ENCODE peak calls at places on chromosomes 3 and 15, in ten cellular contexts. One of them, this sample, is unnamed.
A peak's percentile ranks its signal among the peaks of the same experiment; 100 is the strongest.

GRCh38 chr3:11136871-11137626 is 17.2 kb upstream of the HRH1 start:
- DNase-seq in naive B cell: no peak
- DNase-seq in posterior vena cava: peak; percentile 92
- DNase-seq in activated CD4-positive, CD25-positive, alpha-beta regulatory T cell treated with anti-CD3 and anti-CD28 coated beads, Interleukin-2, amount 50 U/mL, for 16 hours: no peak
- DNase-seq in T-cell: no peak
- DNase-seq in CD4-positive, alpha-beta T cell: no peak
- DNase-seq in NCI-H1092: no peak
- DNase-seq in H54: peak; percentile 92
- DNase-seq in activated CD8-positive, alpha-beta memory T cell treated with anti-CD3 and anti-CD28 coated beads, Interleukin-2, amount 10 ng/mL, durations not matched to agents 7 days and 5 days: no peak
- DNase-seq in kidney: peak; percentile 87
- DNase-seq in this sample: no peak

GRCh38 chr15:70379134-70379533 is 281.4 kb upstream of the TLE3 start:
- DNase-seq in H54: no peak
- DNase-seq in T-cell: no peak
- DNase-seq in kidney: no peak
- DNase-seq in posterior vena cava: peak; percentile 34
- DNase-seq in CD4-positive, alpha-beta T cell: no peak
- DNase-seq in activated CD4-positive, CD25-positive, alpha-beta regulatory T cell treated with anti-CD3 and anti-CD28 coated beads, Interleukin-2, amount 50 U/mL, for 16 hours: no peak
- DNase-seq in activated CD8-positive, alpha-beta memory T cell treated with anti-CD3 and anti-CD28 coated beads, Interleukin-2, amount 10 ng/mL, durations not matched to agents 7 days and 5 days: no peak
- DNase-seq in naive B cell: no peak
- DNase-seq in NCI-H1092: no peak
- DNase-seq in this sample: no peak

GRCh38 chr15:30791239-30791638 is 112.5 kb upstream of the FAN1 start:
- DNase-seq in T-cell: no peak
- DNase-seq in activated CD4-positive, CD25-positive, alpha-beta regulatory T cell treated with anti-CD3 and anti-CD28 coated beads, Interleukin-2, amount 50 U/mL, for 16 hours: no peak
- DNase-seq in H54: peak; percentile 12
- DNase-seq in NCI-H1092: no peak
- DNase-seq in naive B cell: no peak
- DNase-seq in CD4-positive, alpha-beta T cell: no peak
- DNase-seq in kidney: peak; percentile 34
- DNase-seq in posterior vena cava: peak; percentile 40
- DNase-seq in activated CD8-positive, alpha-beta memory T cell treated with anti-CD3 and anti-CD28 coated beads, Interleukin-2, amount 10 ng/mL, durations not matched to agents 7 days and 5 days: no peak
- DNase-seq in this sample: no peak

GRCh38 chr3:27696906-27697305 is 25.2 kb downstream of the EOMES start:
- DNase-seq in kidney: no peak
- DNase-seq in NCI-H1092: no peak
- DNase-seq in CD4-positive, alpha-beta T cell: no peak
- DNase-seq in activated CD4-positive, CD25-positive, alpha-beta regulatory T cell treated with anti-CD3 and anti-CD28 coated beads, Interleukin-2, amount 50 U/mL, for 16 hours: no peak
- DNase-seq in activated CD8-positive, alpha-beta memory T cell treated with anti-CD3 and anti-CD28 coated beads, Interleukin-2, amount 10 ng/mL, durations not matched to agents 7 days and 5 days: no peak
- DNase-seq in posterior vena cava: no peak
- DNase-seq in H54: no peak
- DNase-seq in naive B cell: no peak
- DNase-seq in T-cell: no peak
- DNase-seq in this sample: no peak

GRCh38 chr15:70301396-70301795 is 203.7 kb upstream of the TLE3 start:
- DNase-seq in naive B cell: no peak
- DNase-seq in H54: no peak
- DNase-seq in posterior vena cava: no peak
- DNase-seq in CD4-positive, alpha-beta T cell: no peak
- DNase-seq in activated CD4-positive, CD25-positive, alpha-beta regulatory T cell treated with anti-CD3 and anti-CD28 coated beads, Interleukin-2, amount 50 U/mL, for 16 hours: no peak
- DNase-seq in activated CD8-positive, alpha-beta memory T cell treated with anti-CD3 and anti-CD28 coated beads, Interleukin-2, amount 10 ng/mL, durations not matched to agents 7 days and 5 days: no peak
- DNase-seq in T-cell: no peak
- DNase-seq in NCI-H1092: no peak
- DNase-seq in kidney: no peak
- DNase-seq in this sample: no peak

GRCh38 chr15:89462198-89462912 is 34.0 kb downstream of the RHCG start:
- DNase-seq in posterior vena cava: peak; percentile 24
- DNase-seq in activated CD8-positive, alpha-beta memory T cell treated with anti-CD3 and anti-CD28 coated beads, Interleukin-2, amount 10 ng/mL, durations not matched to agents 7 days and 5 days: no peak
- DNase-seq in T-cell: no peak
- DNase-seq in NCI-H1092: no peak
- DNase-seq in kidney: peak; percentile 8
- DNase-seq in CD4-positive, alpha-beta T cell: no peak
- DNase-seq in activated CD4-positive, CD25-positive, alpha-beta regulatory T cell treated with anti-CD3 and anti-CD28 coated beads, Interleukin-2, amount 50 U/mL, for 16 hours: no peak
- DNase-seq in naive B cell: no peak
- DNase-seq in H54: peak; percentile 34
- DNase-seq in this sample: no peak

GRCh38 chr3:51268132-51268531 is 117.0 kb upstream of the MANF start:
- DNase-seq in CD4-positive, alpha-beta T cell: no peak
- DNase-seq in activated CD8-positive, alpha-beta memory T cell treated with anti-CD3 and anti-CD28 coated beads, Interleukin-2, amount 10 ng/mL, durations not matched to agents 7 days and 5 days: no peak
- DNase-seq in naive B cell: no peak
- DNase-seq in NCI-H1092: no peak
- DNase-seq in H54: no peak
- DNase-seq in T-cell: no peak
- DNase-seq in kidney: no peak
- DNase-seq in posterior vena cava: no peak
- DNase-seq in activated CD4-positive, CD25-positive, alpha-beta regulatory T cell treated with anti-CD3 and anti-CD28 coated beads, Interleukin-2, amount 50 U/mL, for 16 hours: no peak
- DNase-seq in this sample: no peak

GRCh38 chr15:66210684-66211083 is 42.9 kb downstream of the MEGF11 start:
- DNase-seq in H54: no peak
- DNase-seq in kidney: no peak
- DNase-seq in CD4-positive, alpha-beta T cell: no peak
- DNase-seq in activated CD8-positive, alpha-beta memory T cell treated with anti-CD3 and anti-CD28 coated beads, Interleukin-2, amount 10 ng/mL, durations not matched to agents 7 days and 5 days: no peak
- DNase-seq in posterior vena cava: peak; percentile 17
- DNase-seq in activated CD4-positive, CD25-positive, alpha-beta regulatory T cell treated with anti-CD3 and anti-CD28 coated beads, Interleukin-2, amount 50 U/mL, for 16 hours: no peak
- DNase-seq in NCI-H1092: no peak
- DNase-seq in naive B cell: no peak
- DNase-seq in T-cell: no peak
- DNase-seq in this sample: no peak

GRCh38 chr15:40872791-40873526 is 1.1 kb downstream of the RHOV start:
- DNase-seq in activated CD4-positive, CD25-positive, alpha-beta regulatory T cell treated with anti-CD3 and anti-CD28 coated beads, Interleukin-2, amount 50 U/mL, for 16 hours: no peak
- DNase-seq in NCI-H1092: no peak
- DNase-seq in kidney: peak; percentile 60
- DNase-seq in H54: no peak
- DNase-seq in activated CD8-positive, alpha-beta memory T cell treated with anti-CD3 and anti-CD28 coated beads, Interleukin-2, amount 10 ng/mL, durations not matched to agents 7 days and 5 days: no peak
- DNase-seq in posterior vena cava: peak; percentile 43
- DNase-seq in T-cell: no peak
- DNase-seq in naive B cell: no peak
- DNase-seq in CD4-positive, alpha-beta T cell: no peak
- DNase-seq in this sample: no peak

GRCh38 chr3:100761211-100761921 is 52.1 kb downstream of the TFG start:
- DNase-seq in T-cell: no peak
- DNase-seq in NCI-H1092: no peak
- DNase-seq in activated CD8-positive, alpha-beta memory T cell treated with anti-CD3 and anti-CD28 coated beads, Interleukin-2, amount 10 ng/mL, durations not matched to agents 7 days and 5 days: no peak
- DNase-seq in naive B cell: no peak
- DNase-seq in H54: no peak
- DNase-seq in kidney: no peak
- DNase-seq in CD4-positive, alpha-beta T cell: no peak
- DNase-seq in posterior vena cava: no peak
- DNase-seq in activated CD4-positive, CD25-positive, alpha-beta regulatory T cell treated with anti-CD3 and anti-CD28 coated beads, Interleukin-2, amount 50 U/mL, for 16 hours: no peak
- DNase-seq in this sample: no peak

GRCh38 chr15:76310470-76311070 is 699 bp downstream of the ETFA start:
- DNase-seq in activated CD8-positive, alpha-beta memory T cell treated with anti-CD3 and anti-CD28 coated beads, Interleukin-2, amount 10 ng/mL, durations not matched to agents 7 days and 5 days: no peak
- DNase-seq in H54: peak; percentile 12
- DNase-seq in naive B cell: no peak
- DNase-seq in kidney: no peak
- DNase-seq in activated CD4-positive, CD25-positive, alpha-beta regulatory T cell treated with anti-CD3 and anti-CD28 coated beads, Interleukin-2, amount 50 U/mL, for 16 hours: no peak
- DNase-seq in T-cell: no peak
- DNase-seq in posterior vena cava: no peak
- DNase-seq in NCI-H1092: no peak
- DNase-seq in CD4-positive, alpha-beta T cell: no peak
- DNase-seq in this sample: no peak

GRCh38 chr15:82709081-82709420 is 624 bp downstream of the AP3B2 start:
- DNase-seq in NCI-H1092: no peak
- DNase-seq in CD4-positive, alpha-beta T cell: no peak
- DNase-seq in naive B cell: no peak
- DNase-seq in T-cell: no peak
- DNase-seq in posterior vena cava: no peak
- DNase-seq in kidney: no peak
- DNase-seq in H54: no peak
- DNase-seq in activated CD8-positive, alpha-beta memory T cell treated with anti-CD3 and anti-CD28 coated beads, Interleukin-2, amount 10 ng/mL, durations not matched to agents 7 days and 5 days: no peak
- DNase-seq in activated CD4-positive, CD25-positive, alpha-beta regulatory T cell treated with anti-CD3 and anti-CD28 coated beads, Interleukin-2, amount 50 U/mL, for 16 hours: no peak
- DNase-seq in this sample: no peak

GRCh38 chr3:94303897-94304296 is 241.0 kb downstream of the NSUN3 start:
- DNase-seq in activated CD8-positive, alpha-beta memory T cell treated with anti-CD3 and anti-CD28 coated beads, Interleukin-2, amount 10 ng/mL, durations not matched to agents 7 days and 5 days: no peak
- DNase-seq in posterior vena cava: no peak
- DNase-seq in kidney: no peak
- DNase-seq in T-cell: no peak
- DNase-seq in CD4-positive, alpha-beta T cell: no peak
- DNase-seq in activated CD4-positive, CD25-positive, alpha-beta regulatory T cell treated with anti-CD3 and anti-CD28 coated beads, Interleukin-2, amount 50 U/mL, for 16 hours: no peak
- DNase-seq in H54: no peak
- DNase-seq in naive B cell: no peak
- DNase-seq in NCI-H1092: no peak
- DNase-seq in this sample: no peak

GRCh38 chr3:46271910-46272309 is 29.6 kb downstream of the CCR3 start:
- DNase-seq in H54: no peak
- DNase-seq in T-cell: no peak
- DNase-seq in CD4-positive, alpha-beta T cell: no peak
- DNase-seq in activated CD8-positive, alpha-beta memory T cell treated with anti-CD3 and anti-CD28 coated beads, Interleukin-2, amount 10 ng/mL, durations not matched to agents 7 days and 5 days: no peak
- DNase-seq in NCI-H1092: no peak
- DNase-seq in posterior vena cava: no peak
- DNase-seq in naive B cell: no peak
- DNase-seq in activated CD4-positive, CD25-positive, alpha-beta regulatory T cell treated with anti-CD3 and anti-CD28 coated beads, Interleukin-2, amount 50 U/mL, for 16 hours: no peak
- DNase-seq in kidney: no peak
- DNase-seq in this sample: no peak

GRCh38 chr3:39139442-39139841 is 13.9 kb downstream of the CSRNP1 start:
- DNase-seq in T-cell: no peak
- DNase-seq in CD4-positive, alpha-beta T cell: no peak
- DNase-seq in posterior vena cava: no peak
- DNase-seq in NCI-H1092: no peak
- DNase-seq in activated CD4-positive, CD25-positive, alpha-beta regulatory T cell treated with anti-CD3 and anti-CD28 coated beads, Interleukin-2, amount 50 U/mL, for 16 hours: no peak
- DNase-seq in H54: no peak
- DNase-seq in kidney: no peak
- DNase-seq in naive B cell: no peak
- DNase-seq in activated CD8-positive, alpha-beta memory T cell treated with anti-CD3 and anti-CD28 coated beads, Interleukin-2, amount 10 ng/mL, durations not matched to agents 7 days and 5 days: no peak
- DNase-seq in this sample: no peak

GRCh38 chr15:99306694-99307338 is 55.5 kb downstream of the LRRC28 start:
- DNase-seq in posterior vena cava: no peak
- DNase-seq in kidney: no peak
- DNase-seq in NCI-H1092: peak; percentile 41
- DNase-seq in activated CD8-positive, alpha-beta memory T cell treated with anti-CD3 and anti-CD28 coated beads, Interleukin-2, amount 10 ng/mL, durations not matched to agents 7 days and 5 days: no peak
- DNase-seq in CD4-positive, alpha-beta T cell: no peak
- DNase-seq in naive B cell: no peak
- DNase-seq in T-cell: no peak
- DNase-seq in H54: no peak
- DNase-seq in activated CD4-positive, CD25-positive, alpha-beta regulatory T cell treated with anti-CD3 and anti-CD28 coated beads, Interleukin-2, amount 50 U/mL, for 16 hours: no peak
- DNase-seq in this sample: no peak

GRCh38 chr15:80932989-80933388 is 56.6 kb downstream of the MESD start:
- DNase-seq in naive B cell: no peak
- DNase-seq in H54: no peak
- DNase-seq in posterior vena cava: peak; percentile 91
- DNase-seq in activated CD8-positive, alpha-beta memory T cell treated with anti-CD3 and anti-CD28 coated beads, Interleukin-2, amount 10 ng/mL, durations not matched to agents 7 days and 5 days: no peak
- DNase-seq in activated CD4-positive, CD25-positive, alpha-beta regulatory T cell treated with anti-CD3 and anti-CD28 coated beads, Interleukin-2, amount 50 U/mL, for 16 hours: no peak
- DNase-seq in CD4-positive, alpha-beta T cell: no peak
- DNase-seq in T-cell: no peak
- DNase-seq in kidney: no peak
- DNase-seq in NCI-H1092: no peak
- DNase-seq in this sample: no peak

GRCh38 chr15:66288093-66288492 is 5.3 kb upstream of the DIS3L start:
- DNase-seq in CD4-positive, alpha-beta T cell: no peak
- DNase-seq in activated CD4-positive, CD25-positive, alpha-beta regulatory T cell treated with anti-CD3 and anti-CD28 coated beads, Interleukin-2, amount 50 U/mL, for 16 hours: no peak
- DNase-seq in NCI-H1092: no peak
- DNase-seq in kidney: no peak
- DNase-seq in posterior vena cava: no peak
- DNase-seq in activated CD8-positive, alpha-beta memory T cell treated with anti-CD3 and anti-CD28 coated beads, Interleukin-2, amount 10 ng/mL, durations not matched to agents 7 days and 5 days: no peak
- DNase-seq in naive B cell: no peak
- DNase-seq in H54: no peak
- DNase-seq in T-cell: no peak
- DNase-seq in this sample: no peak

GRCh38 chr3:148379763-148380162 is 317.9 kb upstream of the AGTR1 start:
- DNase-seq in CD4-positive, alpha-beta T cell: no peak
- DNase-seq in activated CD4-positive, CD25-positive, alpha-beta regulatory T cell treated with anti-CD3 and anti-CD28 coated beads, Interleukin-2, amount 50 U/mL, for 16 hours: no peak
- DNase-seq in activated CD8-positive, alpha-beta memory T cell treated with anti-CD3 and anti-CD28 coated beads, Interleukin-2, amount 10 ng/mL, durations not matched to agents 7 days and 5 days: no peak
- DNase-seq in posterior vena cava: no peak
- DNase-seq in kidney: no peak
- DNase-seq in H54: no peak
- DNase-seq in naive B cell: no peak
- DNase-seq in T-cell: no peak
- DNase-seq in NCI-H1092: no peak
- DNase-seq in this sample: no peak

GRCh38 chr3:137131081-137131480 is 173.3 kb downstream of the IL20RB start:
- DNase-seq in activated CD8-positive, alpha-beta memory T cell treated with anti-CD3 and anti-CD28 coated beads, Interleukin-2, amount 10 ng/mL, durations not matched to agents 7 days and 5 days: no peak
- DNase-seq in activated CD4-positive, CD25-positive, alpha-beta regulatory T cell treated with anti-CD3 and anti-CD28 coated beads, Interleukin-2, amount 50 U/mL, for 16 hours: no peak
- DNase-seq in H54: no peak
- DNase-seq in kidney: no peak
- DNase-seq in naive B cell: no peak
- DNase-seq in NCI-H1092: no peak
- DNase-seq in CD4-positive, alpha-beta T cell: no peak
- DNase-seq in posterior vena cava: no peak
- DNase-seq in T-cell: no peak
- DNase-seq in this sample: no peak

GRCh38 chr3:72298201-72299155 is 513.5 kb upstream of the PROK2 start:
- DNase-seq in activated CD8-positive, alpha-beta memory T cell treated with anti-CD3 and anti-CD28 coated beads, Interleukin-2, amount 10 ng/mL, durations not matched to agents 7 days and 5 days: no peak
- DNase-seq in posterior vena cava: no peak
- DNase-seq in activated CD4-positive, CD25-positive, alpha-beta regulatory T cell treated with anti-CD3 and anti-CD28 coated beads, Interleukin-2, amount 50 U/mL, for 16 hours: no peak
- DNase-seq in CD4-positive, alpha-beta T cell: no peak
- DNase-seq in kidney: no peak
- DNase-seq in NCI-H1092: no peak
- DNase-seq in naive B cell: no peak
- DNase-seq in T-cell: no peak
- DNase-seq in H54: no peak
- DNase-seq in this sample: no peak

GRCh38 chr3:194030372-194030771 is 105.6 kb upstream of the HES1 start:
- DNase-seq in naive B cell: no peak
- DNase-seq in posterior vena cava: no peak
- DNase-seq in H54: no peak
- DNase-seq in kidney: no peak
- DNase-seq in activated CD8-positive, alpha-beta memory T cell treated with anti-CD3 and anti-CD28 coated beads, Interleukin-2, amount 10 ng/mL, durations not matched to agents 7 days and 5 days: no peak
- DNase-seq in NCI-H1092: peak; percentile 46
- DNase-seq in T-cell: no peak
- DNase-seq in CD4-positive, alpha-beta T cell: no peak
- DNase-seq in activated CD4-positive, CD25-positive, alpha-beta regulatory T cell treated with anti-CD3 and anti-CD28 coated beads, Interleukin-2, amount 50 U/mL, for 16 hours: no peak
- DNase-seq in this sample: no peak

GRCh38 chr3:49098429-49098828 is 4.6 kb upstream of the QRICH1 start:
- DNase-seq in naive B cell: no peak
- DNase-seq in T-cell: no peak
- DNase-seq in H54: no peak
- DNase-seq in activated CD8-positive, alpha-beta memory T cell treated with anti-CD3 and anti-CD28 coated beads, Interleukin-2, amount 10 ng/mL, durations not matched to agents 7 days and 5 days: no peak
- DNase-seq in posterior vena cava: no peak
- DNase-seq in kidney: peak; percentile 51
- DNase-seq in CD4-positive, alpha-beta T cell: no peak
- DNase-seq in activated CD4-positive, CD25-positive, alpha-beta regulatory T cell treated with anti-CD3 and anti-CD28 coated beads, Interleukin-2, amount 50 U/mL, for 16 hours: no peak
- DNase-seq in NCI-H1092: no peak
- DNase-seq in this sample: no peak

GRCh38 chr15:81297580-81298575 is 26.1 kb downstream of the STARD5 start:
- DNase-seq in H54: no peak
- DNase-seq in posterior vena cava: no peak
- DNase-seq in activated CD4-positive, CD25-positive, alpha-beta regulatory T cell treated with anti-CD3 and anti-CD28 coated beads, Interleukin-2, amount 50 U/mL, for 16 hours: no peak
- DNase-seq in T-cell: no peak
- DNase-seq in kidney: no peak
- DNase-seq in CD4-positive, alpha-beta T cell: no peak
- DNase-seq in naive B cell: no peak
- DNase-seq in NCI-H1092: no peak
- DNase-seq in activated CD8-positive, alpha-beta memory T cell treated with anti-CD3 and anti-CD28 coated beads, Interleukin-2, amount 10 ng/mL, durations not matched to agents 7 days and 5 days: no peak
- DNase-seq in this sample: no peak

GRCh38 chr15:39918688-39919385 is 1.2 kb downstream of the GPR176 start:
- DNase-seq in naive B cell: no peak
- DNase-seq in kidney: no peak
- DNase-seq in activated CD4-positive, CD25-positive, alpha-beta regulatory T cell treated with anti-CD3 and anti-CD28 coated beads, Interleukin-2, amount 50 U/mL, for 16 hours: no peak
- DNase-seq in posterior vena cava: no peak
- DNase-seq in NCI-H1092: no peak
- DNase-seq in CD4-positive, alpha-beta T cell: no peak
- DNase-seq in activated CD8-positive, alpha-beta memory T cell treated with anti-CD3 and anti-CD28 coated beads, Interleukin-2, amount 10 ng/mL, durations not matched to agents 7 days and 5 days: no peak
- DNase-seq in T-cell: no peak
- DNase-seq in H54: peak; percentile 29
- DNase-seq in this sample: no peak

GRCh38 chr3:399647-400046 is 203.1 kb downstream of the CHL1 start:
- DNase-seq in T-cell: no peak
- DNase-seq in posterior vena cava: no peak
- DNase-seq in CD4-positive, alpha-beta T cell: no peak
- DNase-seq in H54: no peak
- DNase-seq in NCI-H1092: no peak
- DNase-seq in naive B cell: no peak
- DNase-seq in activated CD8-positive, alpha-beta memory T cell treated with anti-CD3 and anti-CD28 coated beads, Interleukin-2, amount 10 ng/mL, durations not matched to agents 7 days and 5 days: no peak
- DNase-seq in kidney: no peak
- DNase-seq in activated CD4-positive, CD25-positive, alpha-beta regulatory T cell treated with anti-CD3 and anti-CD28 coated beads, Interleukin-2, amount 50 U/mL, for 16 hours: no peak
- DNase-seq in this sample: no peak

GRCh38 chr3:23490459-23490858 is 287.3 kb downstream of the UBE2E2 start:
- DNase-seq in NCI-H1092: no peak
- DNase-seq in H54: peak; percentile 12
- DNase-seq in activated CD8-positive, alpha-beta memory T cell treated with anti-CD3 and anti-CD28 coated beads, Interleukin-2, amount 10 ng/mL, durations not matched to agents 7 days and 5 days: no peak
- DNase-seq in naive B cell: no peak
- DNase-seq in CD4-positive, alpha-beta T cell: no peak
- DNase-seq in activated CD4-positive, CD25-positive, alpha-beta regulatory T cell treated with anti-CD3 and anti-CD28 coated beads, Interleukin-2, amount 50 U/mL, for 16 hours: no peak
- DNase-seq in kidney: no peak
- DNase-seq in posterior vena cava: no peak
- DNase-seq in T-cell: no peak
- DNase-seq in this sample: no peak

GRCh38 chr3:45225465-45226205 is 452 bp downstream of the TMEM158 start:
- DNase-seq in T-cell: peak; percentile 39
- DNase-seq in H54: no peak
- DNase-seq in activated CD8-positive, alpha-beta memory T cell treated with anti-CD3 and anti-CD28 coated beads, Interleukin-2, amount 10 ng/mL, durations not matched to agents 7 days and 5 days: peak; percentile 54
- DNase-seq in naive B cell: peak; percentile 11
- DNase-seq in activated CD4-positive, CD25-positive, alpha-beta regulatory T cell treated with anti-CD3 and anti-CD28 coated beads, Interleukin-2, amount 50 U/mL, for 16 hours: no peak
- DNase-seq in posterior vena cava: no peak
- DNase-seq in kidney: peak; percentile 76
- DNase-seq in NCI-H1092: no peak
- DNase-seq in CD4-positive, alpha-beta T cell: no peak
- DNase-seq in this sample: no peak